ENCODE peak calls at places on chromosomes 11 and 22, in eight cellular contexts. Q is activated T-cell treated with anti-CD3 and anti-CD28 coated beads for 1 hour; D is Jurkat, Clone E6-1; V is bronchial epithelial cell; I is pulmonary artery endothelial cell; O is SJSA1; Z is NCI-H460; M is astrocyte of the cerebellum. P is an unnamed sample.

GRCh38 chr11:3003396-3004231 is 11.5 kb upstream of the NAP1L4 start:
- DNase-seq in Q (no peak), I (no peak), M (no peak), D (no peak), V (peak), Z (no peak), O (no peak), P (no peak)

GRCh38 chr11:129955282-129955681 is 47.4 kb downstream of the PRDM10 start:
- DNase-seq in I (no peak), V (no peak), Z (no peak), O (no peak), M (no peak), D (no peak), Q (no peak), P (no peak)

GRCh38 chr11:119093951-119094815 is 7.5 kb downstream of the DPAGT1 start:
- DNase-seq in V (no peak), I (no peak), M (no peak), D (no peak), Q (no peak), Z (no peak), O (no peak), P (peak)

GRCh38 chr22:46845281-46846153 is 83.1 kb downstream of the TBC1D22A start:
- DNase-seq in I (peak), Z (no peak), M (peak), V (no peak), Q (no peak), O (no peak), D (no peak), P (no peak)

GRCh38 chr11:85628771-85629341 is 463 bp downstream of the TMEM126B start:
- DNase-seq in I (no peak), D (no peak), V (no peak), O (no peak), M (no peak), Z (no peak), Q (no peak), P (no peak)

GRCh38 chr22:20283674-20284066 is 15.6 kb upstream of the RTN4R start:
- DNase-seq in I (no peak), V (no peak), Q (no peak), M (no peak), Z (no peak), O (no peak), D (no peak), P (no peak)

GRCh38 chr11:71563401-71563800 is 2.0 kb upstream of the KRTAP5-10 start:
- DNase-seq in Z (peak), M (no peak), Q (no peak), D (peak), O (peak), I (peak), V (peak), P (no peak)

GRCh38 chr11:128604723-128605122 is 17.4 kb upstream of the ETS1 start:
- DNase-seq in I (no peak), O (no peak), M (no peak), D (no peak), Z (no peak), Q (no peak), V (no peak), P (no peak)

GRCh38 chr11:59918987-59919589 is 19.1 kb upstream of the OOSP1 start:
- DNase-seq in I (no peak), D (peak), Q (no peak), O (peak), Z (peak), M (peak), V (peak), P (no peak)

GRCh38 chr11:63769044-63769718 is 606 bp upstream of the ZFTA start:
- DNase-seq in Z (no peak), M (no peak), O (no peak), V (peak), I (no peak), Q (no peak), D (no peak), P (peak)

GRCh38 chr11:63508009-63508408 is 2.1 kb downstream of the LGALS12 start:
- DNase-seq in Z (peak), I (no peak), Q (no peak), D (no peak), V (no peak), O (peak), M (no peak), P (peak)

GRCh38 chr11:75839851-75840250 is 24.8 kb downstream of the UVRAG start:
- DNase-seq in Z (no peak), O (no peak), V (peak), M (no peak), Q (no peak), D (no peak), I (no peak), P (no peak)

GRCh38 chr11:69391192-69392103 is 90.0 kb upstream of the LINC01488 start:
- DNase-seq in D (no peak), Q (no peak), O (no peak), Z (no peak), M (no peak), V (no peak), I (no peak), P (peak)

GRCh38 chr11:45662665-45663485 is 2.5 kb downstream of the CHST1 start:
- DNase-seq in D (no peak), O (peak), M (peak), V (peak), Q (no peak), I (peak), Z (no peak), P (no peak)

GRCh38 chr11:74123008-74123448 is 47.8 kb downstream of the C2CD3 start:
- DNase-seq in O (no peak), D (no peak), V (no peak), Z (no peak), I (no peak), Q (no peak), M (no peak), P (no peak)

GRCh38 chr22:29820941-29821789 is 16.9 kb downstream of the ASCC2 start:
- DNase-seq in V (peak), M (peak), Z (no peak), O (peak), I (peak), D (no peak), Q (no peak), P (peak)

GRCh38 chr11:106087815-106088435 is 10.5 kb downstream of the AASDHPPT start:
- DNase-seq in D (peak), O (peak), Q (peak), Z (peak), V (peak), I (no peak), M (peak), P (peak)

GRCh38 chr11:63635762-63636465 is 21.7 kb upstream of the PLAAT3 start:
- DNase-seq in V (peak), O (peak), Z (peak), I (peak), Q (peak), D (peak), M (peak), P (peak)

GRCh38 chr11:128903248-128904041 is 12.3 kb downstream of the KCNJ5 start:
- DNase-seq in D (no peak), V (peak), Q (no peak), O (no peak), I (no peak), M (no peak), Z (no peak), P (peak)

GRCh38 chr11:100671471-100671870 is 15.6 kb upstream of the ARHGAP42 start:
- DNase-seq in V (no peak), O (peak), Q (no peak), I (no peak), Z (no peak), M (no peak), D (no peak), P (no peak)

GRCh38 chr11:132245558-132246385 is 875.4 kb downstream of the NTM start:
- DNase-seq in O (no peak), V (no peak), Q (no peak), M (no peak), D (no peak), Z (no peak), I (no peak), P (no peak)